ENCODE peak calls at places on chromosomes 4 and X, in six cellular contexts. One of them, this sample, is unnamed. For H3F3A, the result is how much of the 10 kb centered on the place peaks cover.

GRCh38 chr4:20252656-20253271 is 1.1 kb downstream of the SLIT2 start:
- DNase-seq in neural progenitor cell: peak
- DNase-seq in GM23338: peak
- DNase-seq in MM.1S: peak
- DNase-seq in GM23248: peak
- DNase-seq in SK-N-SH: peak
- DNase-seq in this sample: peak

GRCh38 chr4:55018521-55018920 is 106.9 kb downstream of the KDR start:
- DNase-seq in neural progenitor cell: no peak
- DNase-seq in GM23338: no peak
- DNase-seq in MM.1S: peak
- DNase-seq in GM23248: peak
- DNase-seq in SK-N-SH: no peak
- DNase-seq in this sample: no peak

GRCh38 chrX:103276581-103277002 is at the start of gene TCEAL5:
- DNase-seq in neural progenitor cell: no peak
- DNase-seq in GM23338: peak
- DNase-seq in MM.1S: no peak
- DNase-seq in GM23248: no peak
- DNase-seq in SK-N-SH: peak
- DNase-seq in this sample: no peak

GRCh38 chrX:63430026-63430425 is 78.9 kb upstream of the SPIN4 start:
- DNase-seq in neural progenitor cell: no peak
- DNase-seq in GM23338: peak
- DNase-seq in MM.1S: no peak
- DNase-seq in GM23248: no peak
- DNase-seq in SK-N-SH: no peak
- DNase-seq in this sample: no peak

GRCh38 chr4:142077048-142077447 is 440.7 kb downstream of the IL15 start:
- DNase-seq in neural progenitor cell: no peak
- DNase-seq in GM23338: no peak
- DNase-seq in MM.1S: no peak
- DNase-seq in GM23248: no peak
- DNase-seq in SK-N-SH: no peak
- DNase-seq in this sample: no peak

GRCh38 chr4:4502694-4503311 is 39.0 kb downstream of the STX18 start:
- DNase-seq in neural progenitor cell: peak
- DNase-seq in GM23338: no peak
- DNase-seq in MM.1S: no peak
- DNase-seq in GM23248: peak
- DNase-seq in SK-N-SH: no peak
- DNase-seq in this sample: no peak

GRCh38 chr4:2062808-2063524 is 3.8 kb downstream of the NAT8L start:
- DNase-seq in neural progenitor cell: no peak
- DNase-seq in GM23338: no peak
- DNase-seq in MM.1S: no peak
- DNase-seq in GM23248: no peak
- DNase-seq in SK-N-SH: peak
- DNase-seq in this sample: no peak

GRCh38 chrX:151085207-151085606 is 91.2 kb upstream of the GPR50 start:
- DNase-seq in neural progenitor cell: no peak
- DNase-seq in GM23338: no peak
- DNase-seq in MM.1S: no peak
- DNase-seq in GM23248: no peak
- DNase-seq in SK-N-SH: no peak
- DNase-seq in this sample: no peak

DNA sequence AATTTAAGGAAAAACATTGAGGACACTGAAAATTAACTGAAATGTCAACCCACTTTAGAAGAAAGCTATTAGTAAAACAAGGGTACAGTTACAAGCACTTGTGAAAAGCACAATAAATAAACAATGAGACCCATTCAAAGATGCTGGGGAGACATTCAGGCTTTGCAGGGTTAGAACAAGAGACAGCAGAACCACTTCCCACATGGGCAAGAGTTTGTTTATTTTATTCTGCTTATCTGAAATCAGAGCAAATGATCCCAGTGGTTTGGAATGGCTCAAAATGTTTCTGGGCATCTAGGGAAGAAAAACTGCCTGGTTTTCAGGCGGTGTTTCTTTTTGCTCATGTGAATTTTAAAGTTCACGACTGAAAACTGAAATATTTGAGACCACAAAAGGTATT is 42.4 kb downstream of the PPP3CA start:
- DNase-seq in neural progenitor cell: peak
- DNase-seq in GM23338: peak
- DNase-seq in MM.1S: no peak
- DNase-seq in GM23248: peak
- DNase-seq in SK-N-SH: peak
- DNase-seq in this sample: peak
- TF ChIP-seq EZH2phosphoT487 in neural progenitor cell: no peak
- TF ChIP-seq EZH2phosphoT487 in GM23338: no peak
- TF ChIP-seq EZH2phosphoT487 in MM.1S: no peak
- TF ChIP-seq EZH2phosphoT487 in GM23248: no peak
- TF ChIP-seq EZH2phosphoT487 in SK-N-SH: no peak
- TF ChIP-seq EZH2phosphoT487 in this sample: no peak

GRCh38 chr4:153610623-153611376 is 73.3 kb upstream of the TLR2 start:
- DNase-seq in neural progenitor cell: no peak
- DNase-seq in GM23338: peak
- DNase-seq in MM.1S: no peak
- DNase-seq in GM23248: no peak
- DNase-seq in SK-N-SH: no peak
- DNase-seq in this sample: no peak
- H3F3A ChIP-seq in neural progenitor cell: under half
- H3F3A ChIP-seq in GM23338: under half
- H3F3A ChIP-seq in MM.1S: under half
- H3F3A ChIP-seq in GM23248: under half
- H3F3A ChIP-seq in SK-N-SH: under half
- H3F3A ChIP-seq in this sample: under half

GRCh38 chrX:140440891-140441290 is 64.0 kb downstream of the SOX3 start:
- DNase-seq in neural progenitor cell: peak
- DNase-seq in GM23338: peak
- DNase-seq in MM.1S: no peak
- DNase-seq in GM23248: no peak
- DNase-seq in SK-N-SH: no peak
- DNase-seq in this sample: no peak
- H2AFZ ChIP-seq in neural progenitor cell: no peak
- H2AFZ ChIP-seq in GM23338: peak
- H2AFZ ChIP-seq in MM.1S: no peak
- H2AFZ ChIP-seq in GM23248: no peak
- H2AFZ ChIP-seq in SK-N-SH: no peak
- H2AFZ ChIP-seq in this sample: peak

DNA sequence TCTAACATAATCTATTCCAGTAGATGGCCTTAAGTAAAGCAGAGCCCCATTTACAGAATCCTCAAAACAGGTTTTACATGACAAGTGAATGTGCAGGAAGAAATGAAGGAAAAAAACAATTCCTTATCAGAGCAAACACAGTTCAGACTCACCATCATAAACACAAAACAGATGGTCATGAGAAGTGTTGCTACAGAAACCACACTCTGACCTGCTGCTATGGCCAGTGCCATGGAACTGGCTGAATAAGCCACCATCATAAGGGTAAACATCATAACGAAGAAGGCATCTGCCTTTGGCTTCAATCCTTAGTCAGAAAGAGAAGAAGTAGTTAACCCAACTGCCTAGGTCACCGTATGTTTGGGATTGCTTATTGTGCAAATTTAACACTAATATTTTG is 61.1 kb downstream of the ABCG2 start:
- DNase-seq in neural progenitor cell: no peak
- DNase-seq in GM23338: no peak
- DNase-seq in MM.1S: no peak
- DNase-seq in GM23248: peak
- DNase-seq in SK-N-SH: no peak
- DNase-seq in this sample: no peak
- TF ChIP-seq EZH2phosphoT487 in neural progenitor cell: no peak
- TF ChIP-seq EZH2phosphoT487 in GM23338: no peak
- TF ChIP-seq EZH2phosphoT487 in MM.1S: no peak
- TF ChIP-seq EZH2phosphoT487 in GM23248: no peak
- TF ChIP-seq EZH2phosphoT487 in SK-N-SH: no peak
- TF ChIP-seq EZH2phosphoT487 in this sample: no peak

DNA sequence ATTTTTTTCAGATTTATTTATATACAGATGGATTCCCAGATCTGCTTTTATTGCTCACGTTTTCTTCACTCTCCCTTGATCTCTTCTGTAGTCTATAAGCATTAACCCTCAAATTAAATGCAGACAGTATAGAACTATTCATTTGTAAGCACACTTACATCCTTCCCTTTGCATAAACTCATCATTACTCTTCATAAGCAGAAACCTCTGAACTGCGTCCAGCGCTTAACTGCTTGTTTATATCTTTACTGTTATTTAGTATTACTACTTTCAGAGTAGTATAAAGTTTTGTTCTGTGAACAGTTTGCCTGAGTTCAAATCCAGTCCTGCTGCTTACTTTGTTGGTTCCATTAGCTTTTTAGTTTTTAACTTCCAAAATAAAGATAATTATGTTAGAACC is 132.9 kb downstream of the STIM2 start:
- DNase-seq in neural progenitor cell: no peak
- DNase-seq in GM23338: no peak
- DNase-seq in MM.1S: no peak
- DNase-seq in GM23248: no peak
- DNase-seq in SK-N-SH: no peak
- DNase-seq in this sample: no peak
- H3F3A ChIP-seq in neural progenitor cell: under half
- H3F3A ChIP-seq in GM23338: under half
- H3F3A ChIP-seq in MM.1S: under half
- H3F3A ChIP-seq in GM23248: under half
- H3F3A ChIP-seq in SK-N-SH: under half
- H3F3A ChIP-seq in this sample: under half

GRCh38 chr4:182939680-182940079 is 22.5 kb upstream of the DCTD start:
- DNase-seq in neural progenitor cell: no peak
- DNase-seq in GM23338: no peak
- DNase-seq in MM.1S: no peak
- DNase-seq in GM23248: no peak
- DNase-seq in SK-N-SH: no peak
- DNase-seq in this sample: no peak

GRCh38 chr4:182937268-182938208 is 20.4 kb upstream of the DCTD start:
- DNase-seq in neural progenitor cell: no peak
- DNase-seq in GM23338: no peak
- DNase-seq in MM.1S: no peak
- DNase-seq in GM23248: peak
- DNase-seq in SK-N-SH: no peak
- DNase-seq in this sample: no peak

GRCh38 chr4:182932651-182933050 is 15.5 kb upstream of the DCTD start:
- DNase-seq in neural progenitor cell: no peak
- DNase-seq in GM23338: no peak
- DNase-seq in MM.1S: no peak
- DNase-seq in GM23248: no peak
- DNase-seq in SK-N-SH: no peak
- DNase-seq in this sample: no peak

GRCh38 chr4:182938213-182938645 is 21.0 kb upstream of the DCTD start:
- DNase-seq in neural progenitor cell: peak
- DNase-seq in GM23338: peak
- DNase-seq in MM.1S: peak
- DNase-seq in GM23248: peak
- DNase-seq in SK-N-SH: peak
- DNase-seq in this sample: peak
- H2AFZ ChIP-seq in neural progenitor cell: peak
- H2AFZ ChIP-seq in GM23338: no peak
- H2AFZ ChIP-seq in MM.1S: peak
- H2AFZ ChIP-seq in GM23248: peak
- H2AFZ ChIP-seq in SK-N-SH: peak
- H2AFZ ChIP-seq in this sample: peak

GRCh38 chr4:12409507-12410190 is 981.0 kb upstream of the HS3ST1 start:
- DNase-seq in neural progenitor cell: no peak
- DNase-seq in GM23338: no peak
- DNase-seq in MM.1S: peak
- DNase-seq in GM23248: no peak
- DNase-seq in SK-N-SH: no peak
- DNase-seq in this sample: peak
- TF ChIP-seq EZH2phosphoT487 in neural progenitor cell: no peak
- TF ChIP-seq EZH2phosphoT487 in GM23338: no peak
- TF ChIP-seq EZH2phosphoT487 in MM.1S: no peak
- TF ChIP-seq EZH2phosphoT487 in GM23248: no peak
- TF ChIP-seq EZH2phosphoT487 in SK-N-SH: no peak
- TF ChIP-seq EZH2phosphoT487 in this sample: no peak

This sample was measured in PC-3.